ENCODE peak calls at places on chromosomes 6 and 20, in ten cellular contexts. O is ovary; Y is uterus; P is A549; D is H9; M is right atrium auricular region; V is CD8-positive, alpha-beta T cell; B is trophoblast cell; T is heart right ventricle; H is adrenal gland. R is an unnamed sample.

GRCh38 chr6:50699086-50699886 is 14.0 kb upstream of the TFAP2D start:
- DNase-seq in O (no peak), Y (no peak), P (no peak), D (peak; percentile 41), M (no peak), V (no peak), B (no peak), T (no peak), H (no peak), R (no peak)

GRCh38 chr6:28695671-28696537 is 170.2 kb downstream of the GPX5 start:
- DNase-seq in O (no peak), Y (no peak), P (peak; percentile 45), D (no peak), M (no peak), V (no peak), B (no peak), T (no peak), H (no peak), R (no peak)

GRCh38 chr20:517221-517620 is 26.4 kb downstream of the CSNK2A1 start:
- DNase-seq in O (no peak), Y (no peak), P (no peak), D (no peak), M (no peak), V (no peak), B (peak; percentile 49), T (no peak), H (no peak), R (no peak)

GRCh38 chr20:49420292-49420691 is 62.2 kb downstream of the KCNB1 start:
- DNase-seq in O (no peak), Y (no peak), P (no peak), D (no peak), M (no peak), V (no peak), B (no peak), T (no peak), H (no peak), R (no peak)

GRCh38 chr6:22381810-22382512 is 85.1 kb upstream of the PRL start:
- DNase-seq in O (no peak), Y (no peak), P (no peak), D (no peak), M (no peak), V (no peak), B (no peak), T (no peak), H (no peak), R (no peak)

GRCh38 chr6:113856571-113857564 is at the start of gene MARCKS:
- DNase-seq in O (peak; percentile 83), Y (peak; percentile 80), P (peak; percentile 80), D (peak; percentile 82), M (peak; percentile 88), V (no peak), B (peak; percentile 92), T (peak; percentile 81), H (peak; percentile 74), R (no peak)

GRCh38 chr6:116034327-116034726 is 26.4 kb downstream of the FRK start:
- DNase-seq in O (no peak), Y (no peak), P (peak; percentile 56), D (no peak), M (no peak), V (no peak), B (no peak), T (no peak), H (no peak), R (no peak)

GRCh38 chr6:139732451-139732850 is 358.0 kb upstream of the CITED2 start:
- DNase-seq in O (peak; percentile 51), Y (peak; percentile 26), P (no peak), D (no peak), M (peak; percentile 63), V (no peak), B (peak; percentile 30), T (no peak), H (peak; percentile 40), R (no peak)

GRCh38 chr6:130928158-130928917 is 101.1 kb downstream of the SMLR1 start:
- DNase-seq in O (no peak), Y (no peak), P (no peak), D (no peak), M (no peak), V (no peak), B (peak; percentile 5), T (no peak), H (peak; percentile 23), R (no peak)

GRCh38 chr20:52895662-52896061 is 76.5 kb upstream of the TSHZ2 start:
- DNase-seq in O (no peak), Y (no peak), P (no peak), D (no peak), M (no peak), V (no peak), B (peak; percentile 5), T (no peak), H (peak; percentile 9), R (no peak)

GRCh38 chr20:46715292-46715756 is 5.9 kb downstream of the SLC2A10 start:
- DNase-seq in O (peak; percentile 77), Y (peak; percentile 68), P (peak; percentile 81), D (peak; percentile 69), M (no peak), V (no peak), B (peak; percentile 18), T (no peak), H (peak; percentile 41), R (peak; percentile 91)

GRCh38 chr6:137266032-137266586 is 46.9 kb upstream of the IFNGR1 start:
- DNase-seq in O (no peak), Y (no peak), P (no peak), D (no peak), M (no peak), V (no peak), B (no peak), T (no peak), H (no peak), R (no peak)
- H3K27ac ChIP-seq in O (no peak overlapping the region), Y (no peak overlapping the region), P (no peak overlapping the region), D (no peak overlapping the region), M (no peak overlapping the region), V (no peak overlapping the region), B (no peak overlapping the region), T (no peak overlapping the region), H (no peak overlapping the region), R (no peak overlapping the region)

GRCh38 chr6:155340464-155341129 is 26.3 kb upstream of the TFB1M start:
- DNase-seq in O (no peak), Y (no peak), P (peak; percentile 22), D (peak; percentile 47), M (no peak), V (no peak), B (no peak), T (no peak), H (no peak), R (no peak)

GRCh38 chr6:155344341-155345006 is 30.2 kb upstream of the TFB1M start:
- DNase-seq in O (no peak), Y (no peak), P (no peak), D (no peak), M (no peak), V (no peak), B (no peak), T (no peak), H (no peak), R (no peak)

GRCh38 chr6:155346957-155347356 is 32.7 kb upstream of the TFB1M start:
- DNase-seq in O (no peak), Y (no peak), P (no peak), D (no peak), M (no peak), V (no peak), B (no peak), T (no peak), H (no peak), R (no peak)

DNA sequence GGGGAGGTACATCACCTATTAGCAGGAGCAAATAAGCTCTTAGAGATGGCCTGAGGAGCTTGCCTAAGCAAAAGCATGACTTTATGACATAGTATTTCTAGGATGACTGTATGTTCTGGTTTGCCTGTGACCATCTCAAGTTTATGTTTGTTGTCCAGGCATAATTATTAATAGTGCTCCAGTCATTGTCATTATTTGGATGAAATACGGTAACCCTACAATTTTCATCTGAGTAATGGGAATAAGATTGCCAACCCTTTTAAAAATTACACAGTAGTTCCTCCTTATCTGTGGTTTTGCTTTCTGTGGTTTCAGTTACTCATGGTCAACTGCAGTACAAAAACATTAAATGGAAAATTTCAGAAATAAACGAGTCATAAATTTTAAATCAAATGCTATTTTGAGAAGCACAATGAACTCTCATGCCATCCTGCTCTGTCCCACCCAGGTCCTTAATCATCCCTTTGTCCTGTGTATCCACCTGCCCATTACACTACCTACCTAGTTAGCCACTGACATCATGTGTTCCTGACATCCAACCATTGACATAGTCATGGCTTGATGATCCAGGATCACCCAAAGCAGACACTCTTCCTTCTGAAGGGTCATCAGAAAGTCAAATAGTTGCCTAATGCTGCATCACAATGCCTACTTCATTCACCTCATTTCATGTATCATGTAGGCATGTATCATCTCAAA is 27.0 kb upstream of the TFB1M start:
- DNase-seq in O (no peak), Y (no peak), P (no peak), D (no peak), M (no peak), V (no peak), B (no peak), T (no peak), H (no peak), R (no peak)
- H3K9me3 ChIP-seq in O (no peaks in the 10 kb centered on the region), Y (no peaks in the 10 kb centered on the region), P (peaks cover 11% of the 10 kb centered on the region), D (no peaks in the 10 kb centered on the region), M (no peaks in the 10 kb centered on the region), V (peaks cover 7% of the 10 kb centered on the region), B (no peaks in the 10 kb centered on the region), T (peaks cover 8% of the 10 kb centered on the region), H (no peaks in the 10 kb centered on the region), R (no peaks in the 10 kb centered on the region)

DNA sequence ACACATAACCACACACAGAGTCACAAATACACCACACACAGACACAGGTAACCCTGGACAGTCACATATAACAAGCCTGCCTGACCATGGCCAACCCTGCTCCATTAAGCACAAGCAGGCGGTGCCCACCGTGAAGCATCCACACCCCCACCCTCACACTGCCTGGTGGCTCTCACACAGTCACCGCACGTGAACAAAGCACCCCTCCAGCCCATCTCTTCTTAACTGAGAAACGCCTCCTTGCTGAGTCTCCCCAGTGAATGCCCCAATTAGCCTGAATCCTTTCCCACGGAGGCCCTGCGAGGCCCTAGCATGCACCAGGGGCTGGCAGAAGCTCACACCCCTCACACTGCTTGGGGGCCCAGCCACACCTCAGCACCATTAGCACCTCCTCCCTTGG is 72.4 kb downstream of the GRM4 start:
- DNase-seq in O (no peak), Y (no peak), P (no peak), D (no peak), M (no peak), V (no peak), B (no peak), T (no peak), H (no peak), R (no peak)
- H3K27ac ChIP-seq in O (no peak overlapping the region), Y (no peak overlapping the region), P (no peak overlapping the region), D (no peak overlapping the region), M (no peak overlapping the region), V (no peak overlapping the region), B (no peak overlapping the region), T (no peak overlapping the region), H (no peak overlapping the region), R (no peak overlapping the region)

DNA sequence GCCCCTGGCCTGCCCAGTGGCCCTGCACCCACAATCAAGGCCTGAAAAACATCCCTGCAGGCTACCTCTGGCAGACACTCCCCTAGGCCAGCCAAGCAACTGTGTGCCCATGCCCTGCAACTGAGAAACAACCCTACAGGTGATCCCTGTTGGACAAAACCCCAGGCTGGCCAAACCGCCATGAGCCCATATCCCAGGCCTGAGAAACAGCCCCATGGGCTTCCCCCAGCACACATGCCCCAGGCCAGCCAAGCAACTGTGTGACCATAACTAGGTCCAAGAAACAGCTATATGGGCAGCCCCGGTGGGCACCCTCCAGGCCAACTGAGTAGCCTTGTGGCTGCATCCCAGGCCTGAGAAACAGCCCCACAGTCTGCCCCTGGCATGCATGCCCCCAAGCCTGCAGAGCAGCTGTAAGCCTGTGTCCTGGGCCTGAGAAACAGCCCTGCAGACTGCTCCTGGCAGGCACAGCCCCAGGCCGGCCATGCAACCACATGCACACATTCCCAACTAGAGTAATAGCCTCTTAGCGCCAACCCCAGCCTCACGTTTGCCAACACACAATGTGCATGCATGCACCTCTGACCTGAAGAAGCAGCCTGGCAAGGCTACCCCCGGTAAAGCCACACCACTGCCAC is 41.0 kb upstream of the SRSF6 start:
- DNase-seq in O (no peak), Y (no peak), P (no peak), D (no peak), M (no peak), V (no peak), B (no peak), T (no peak), H (no peak), R (peak; percentile 89)
- H3K9me3 ChIP-seq in O (no peaks in the 10 kb centered on the region), Y (no peaks in the 10 kb centered on the region), P (peaks cover 30% of the 10 kb centered on the region), D (no peaks in the 10 kb centered on the region), M (no peaks in the 10 kb centered on the region), V (peaks cover 12% of the 10 kb centered on the region), B (peaks cover 5% of the 10 kb centered on the region), T (peaks cover 33% of the 10 kb centered on the region), H (peaks cover 10% of the 10 kb centered on the region), R (no peaks in the 10 kb centered on the region)

R was measured in vagina.